ENCODE peak calls at places on chromosome 17, in five cellular contexts. V is H9, O is IMR-90, A is H1, U is neuronal stem cell. I is an unnamed sample.

GRCh38 chr17:62562656-62563055 is 64.8 kb upstream of the MRC2 start:
- DNase-seq in V (no peak), O (peak), A (no peak), U (no peak), I (no peak)

GRCh38 chr17:71987634-71988033 is 133.2 kb upstream of the SOX9 start:
- DNase-seq in V (no peak), O (peak), A (no peak), U (no peak), I (no peak)

GRCh38 chr17:50055426-50056216 is at the start of gene ITGA3:
- DNase-seq in V (peak), O (peak), A (peak), U (peak), I (peak)

GRCh38 chr17:62737513-62737912 is 70.6 kb downstream of the MARCHF10 start:
- DNase-seq in V (peak), O (no peak), A (no peak), U (no peak), I (no peak)

GRCh38 chr17:81866440-81867122 is 4.6 kb downstream of the ARHGDIA start:
- DNase-seq in V (no peak), O (no peak), A (no peak), U (no peak), I (no peak)

GRCh38 chr17:13581925-13582324 is 19.8 kb downstream of the HS3ST3A1 start:
- DNase-seq in V (no peak), O (no peak), A (no peak), U (no peak), I (no peak)

GRCh38 chr17:16106161-16106891 is 106.7 kb downstream of the TTC19 start:
- DNase-seq in V (no peak), O (peak), A (no peak), U (no peak), I (no peak)

GRCh38 chr17:41098476-41098875 is 534 bp upstream of the KRTAP4-8 start:
- DNase-seq in V (no peak), O (peak), A (no peak), U (no peak), I (peak)

GRCh38 chr17:35141681-35142466 is at the start of gene NLE1:
- DNase-seq in V (peak), O (peak), A (peak), U (peak), I (peak)

GRCh38 chr17:9169116-9169515 is 147.8 kb downstream of the NTN1 start:
- DNase-seq in V (no peak), O (no peak), A (no peak), U (no peak), I (no peak)

GRCh38 chr17:57986841-57987581 is 1.0 kb downstream of the VEZF1 start:
- DNase-seq in V (no peak), O (peak), A (no peak), U (peak), I (peak)

GRCh38 chr17:80816241-80817103 is 175.2 kb upstream of the CHMP6 start:
- DNase-seq in V (no peak), O (no peak), A (no peak), U (no peak), I (no peak)

GRCh38 chr17:79188679-79189078 is 114.1 kb downstream of the ENGASE start:
- DNase-seq in V (no peak), O (no peak), A (no peak), U (no peak), I (no peak)

GRCh38 chr17:59369026-59369724 is 37.7 kb downstream of the YPEL2 start:
- DNase-seq in V (no peak), O (no peak), A (no peak), U (no peak), I (no peak)

GRCh38 chr17:10463402-10463801 is 6.0 kb downstream of the MYH4 start:
- DNase-seq in V (no peak), O (no peak), A (no peak), U (no peak), I (no peak)

GRCh38 chr17:45364531-45365390 is 47.9 kb upstream of the MAP3K14 start:
- DNase-seq in V (peak), O (peak), A (peak), U (no peak), I (peak)

GRCh38 chr17:67365762-67366192 is 600 bp downstream of the PSMD12 start:
- DNase-seq in V (no peak), O (peak), A (no peak), U (no peak), I (peak)

GRCh38 chr17:28347261-28347891 is 10.0 kb downstream of the POLDIP2 start:
- DNase-seq in V (peak), O (peak), A (no peak), U (no peak), I (peak)

GRCh38 chr17:80187090-80187489 is 17.3 kb downstream of the CARD14 start:
- DNase-seq in V (no peak), O (peak), A (no peak), U (no peak), I (peak)

GRCh38 chr17:41894791-41895331 is 23.9 kb downstream of the ACLY start:
- DNase-seq in V (no peak), O (peak), A (no peak), U (no peak), I (peak)

GRCh38 chr17:38742431-38743308 is 5.5 kb downstream of the PCGF2 start:
- DNase-seq in V (no peak), O (peak), A (no peak), U (no peak), I (no peak)

GRCh38 chr17:82703935-82704865 is 5.7 kb upstream of the RAB40B start:
- DNase-seq in V (no peak), O (no peak), A (no peak), U (no peak), I (no peak)

GRCh38 chr17:81814748-81815645 is 11.0 kb downstream of the GCGR start:
- DNase-seq in V (no peak), O (no peak), A (no peak), U (no peak), I (no peak)

GRCh38 chr17:46809110-46809571 is 9.4 kb downstream of the WNT3 start:
- DNase-seq in V (peak), O (no peak), A (peak), U (no peak), I (no peak)

GRCh38 chr17:40124279-40125141 is 2.7 kb downstream of the MSL1 start:
- DNase-seq in V (no peak), O (peak), A (no peak), U (no peak), I (no peak)

GRCh38 chr17:33124185-33124584 is 132.5 kb downstream of the SPACA3 start:
- DNase-seq in V (no peak), O (no peak), A (no peak), U (no peak), I (no peak)

GRCh38 chr17:69235338-69236058 is 6.9 kb upstream of the ABCA10 start:
- DNase-seq in V (peak), O (peak), A (peak), U (peak), I (peak)

GRCh38 chr17:47095268-47095667 is 93.8 kb downstream of the CDC27 start:
- DNase-seq in V (no peak), O (no peak), A (no peak), U (no peak), I (no peak)

GRCh38 chr17:31068291-31068690 is 26.5 kb upstream of the NF1 start:
- DNase-seq in V (peak), O (peak), A (peak), U (no peak), I (peak)

GRCh38 chr17:3026125-3026855 is 37.1 kb downstream of the OR1D5 start:
- DNase-seq in V (peak), O (no peak), A (no peak), U (no peak), I (no peak)

GRCh38 chr17:43338886-43339516 is 59.8 kb upstream of the ARL4D start:
- DNase-seq in V (peak), O (no peak), A (peak), U (no peak), I (peak)

GRCh38 chr17:14098246-14098645 is 28.9 kb downstream of the COX10 start:
- DNase-seq in V (no peak), O (no peak), A (no peak), U (no peak), I (peak)

GRCh38 chr17:35082073-35082657 is 18.7 kb upstream of the RFFL start:
- DNase-seq in V (no peak), O (peak), A (no peak), U (no peak), I (no peak)

GRCh38 chr17:19399750-19400450 is 11.1 kb upstream of the RNF112 start:
- DNase-seq in V (no peak), O (no peak), A (no peak), U (no peak), I (no peak)

GRCh38 chr17:81330884-81331245 is 35.8 kb upstream of the SLC38A10 start:
- DNase-seq in V (no peak), O (no peak), A (no peak), U (no peak), I (no peak)

GRCh38 chr17:81386646-81387234 is 8.5 kb upstream of the BAHCC1 start:
- DNase-seq in V (no peak), O (no peak), A (no peak), U (no peak), I (no peak)

GRCh38 chr17:43403846-43404245 is 5.1 kb downstream of the ARL4D start:
- DNase-seq in V (no peak), O (no peak), A (no peak), U (no peak), I (no peak)

GRCh38 chr17:8359769-8360168 is 16.7 kb downstream of the KRABD2 start:
- DNase-seq in V (no peak), O (peak), A (no peak), U (no peak), I (no peak)

GRCh38 chr17:731943-732787 is at the start of gene TLCD3A:
- DNase-seq in V (peak), O (peak), A (peak), U (no peak), I (peak)

GRCh38 chr17:75088465-75088895 is 726 bp downstream of the SLC16A5 start:
- DNase-seq in V (peak), O (no peak), A (no peak), U (no peak), I (no peak)
- H3K14ac ChIP-seq in V (peak), O (peak), A (no peak), U (no peak), I (peak)

GRCh38 chr17:17892009-17892408 is 55.2 kb upstream of the SREBF1 start:
- DNase-seq in V (no peak), O (no peak), A (no peak), U (no peak), I (no peak)
- H3K14ac ChIP-seq in V (no peak), O (no peak), A (no peak), U (no peak), I (no peak)

GRCh38 chr17:61331886-61332285 is 67.8 kb upstream of the TBX2 start:
- DNase-seq in V (no peak), O (no peak), A (no peak), U (no peak), I (no peak)
- H3K14ac ChIP-seq in V (no peak), O (peak), A (no peak), U (no peak), I (no peak)

GRCh38 chr17:73307130-73307529 is 4.7 kb downstream of the CDC42EP4 start:
- DNase-seq in V (peak), O (no peak), A (no peak), U (no peak), I (no peak)

GRCh38 chr17:73308017-73308823 is 3.6 kb downstream of the CDC42EP4 start:
- DNase-seq in V (no peak), O (peak), A (no peak), U (no peak), I (peak)

GRCh38 chr17:73311781-73312641 is at the start of gene CDC42EP4:
- DNase-seq in V (peak), O (peak), A (peak), U (peak), I (peak)

GRCh38 chr17:73311428-73311780 is 397 bp downstream of the CDC42EP4 start:
- DNase-seq in V (no peak), O (no peak), A (peak), U (no peak), I (no peak)

DNA sequence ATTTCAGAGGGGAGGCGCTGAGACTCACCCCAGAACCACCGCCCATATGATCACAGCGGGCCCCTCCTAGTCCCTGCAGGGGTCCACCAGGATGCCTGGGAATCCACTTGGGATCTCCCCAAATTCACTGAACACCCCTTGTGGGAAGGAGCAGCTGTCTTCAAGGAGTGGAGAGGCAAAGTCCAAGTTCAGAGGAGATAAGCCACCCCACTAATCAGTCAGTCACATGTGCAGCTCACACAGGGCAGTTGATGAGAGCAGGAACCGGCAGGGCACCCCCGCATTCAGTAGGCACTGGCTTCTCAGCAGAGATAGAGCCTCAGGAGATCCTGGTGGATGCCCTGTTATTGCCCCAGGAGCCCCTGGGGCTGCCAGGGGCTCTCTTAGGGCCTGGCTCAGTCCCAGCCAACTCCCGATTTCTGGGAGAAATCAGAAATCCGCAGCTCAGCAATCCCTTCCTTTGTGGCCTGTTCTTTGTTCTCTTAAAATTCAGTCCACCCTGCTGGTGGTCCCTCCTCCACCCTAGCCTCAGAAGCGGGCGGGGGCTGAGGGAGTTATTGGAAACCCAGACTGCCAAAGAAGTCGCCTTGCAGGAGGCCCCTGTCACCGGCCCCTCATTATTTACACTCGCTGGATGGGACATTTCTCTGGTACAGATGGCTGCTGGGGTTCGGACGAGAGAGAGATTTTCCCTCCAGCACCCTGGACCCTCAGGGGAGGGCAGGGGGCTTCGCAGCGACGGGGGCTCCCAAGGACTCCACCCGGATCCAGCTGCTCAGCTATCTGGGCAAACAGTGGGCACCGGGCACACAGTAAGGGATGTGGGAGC is 1.9 kb downstream of the CDC42EP4 start:
- DNase-seq in V (no peak), O (no peak), A (peak), U (peak), I (no peak)
- H3K14ac ChIP-seq in V (peak), O (peak), A (no peak), U (no peak), I (peak)

GRCh38 chr17:76726766-76727718 is at the start of gene METTL23:
- DNase-seq in V (peak), O (peak), A (peak), U (peak), I (peak)
- H3K14ac ChIP-seq in V (peak), O (peak), A (no peak), U (peak), I (peak)

DNA sequence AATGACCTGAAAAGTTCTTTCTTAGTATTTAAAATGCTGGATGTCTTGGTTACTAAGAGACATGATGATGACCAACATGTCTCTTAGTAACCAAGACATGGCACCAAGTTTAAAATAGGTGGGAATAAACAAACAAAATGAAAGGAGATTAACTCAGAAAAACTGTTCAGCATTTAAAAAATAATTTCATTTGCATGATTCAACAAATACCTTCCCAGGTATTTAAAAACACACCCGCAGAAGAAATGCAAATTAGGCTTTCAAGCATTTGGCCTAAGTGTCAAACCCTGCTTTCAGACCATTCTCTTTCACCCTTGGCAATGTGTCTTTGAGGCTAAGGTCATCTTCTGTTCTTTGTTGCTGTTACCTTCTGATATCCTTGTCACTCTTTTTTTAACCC is 91.4 kb upstream of the CORO6 start:
- DNase-seq in V (no peak), O (no peak), A (no peak), U (no peak), I (peak)
- H3K14ac ChIP-seq in V (no peak), O (no peak), A (no peak), U (no peak), I (no peak)

DNA sequence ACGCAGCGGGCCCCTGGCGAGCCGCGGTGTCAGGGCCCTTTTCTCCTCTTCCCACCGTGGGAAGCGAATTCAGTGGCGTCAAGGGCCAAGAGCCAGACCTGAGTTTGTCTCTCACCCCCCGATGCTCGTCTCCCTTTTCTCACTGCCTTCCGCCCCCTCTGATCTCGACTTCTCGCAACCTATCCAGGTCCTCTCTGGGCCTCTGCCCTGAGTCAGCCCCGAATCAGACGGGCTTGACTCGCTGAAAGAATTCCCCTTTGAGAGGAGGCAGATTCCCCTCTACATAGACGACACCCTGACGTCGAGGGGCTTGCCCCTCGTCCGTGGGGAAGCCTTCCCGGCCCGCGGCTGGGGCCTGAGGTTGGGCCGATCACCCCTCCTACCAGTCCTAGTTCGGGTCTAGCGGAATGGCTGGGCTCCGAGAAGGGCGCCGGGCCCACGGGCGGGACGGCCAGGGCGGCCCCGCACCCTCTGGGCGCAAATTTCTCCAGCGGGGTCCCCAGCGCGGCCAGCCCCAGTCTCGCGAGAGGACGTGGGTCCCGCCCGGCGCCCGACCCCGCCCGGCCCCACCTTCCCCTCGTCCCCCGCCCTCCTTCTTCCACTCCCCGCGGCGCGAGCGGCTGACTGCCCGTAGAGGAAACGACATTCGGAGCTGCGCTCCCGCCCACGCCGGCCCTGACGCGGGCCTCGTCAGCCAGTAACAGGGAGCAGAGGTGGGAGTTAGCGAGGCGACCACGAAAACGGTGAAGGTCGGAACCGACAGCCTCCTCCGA is at the start of gene GGNBP2:
- DNase-seq in V (peak), O (peak), A (peak), U (peak), I (peak)
- H3K14ac ChIP-seq in V (peak), O (peak), A (peak), U (peak), I (peak)

DNA sequence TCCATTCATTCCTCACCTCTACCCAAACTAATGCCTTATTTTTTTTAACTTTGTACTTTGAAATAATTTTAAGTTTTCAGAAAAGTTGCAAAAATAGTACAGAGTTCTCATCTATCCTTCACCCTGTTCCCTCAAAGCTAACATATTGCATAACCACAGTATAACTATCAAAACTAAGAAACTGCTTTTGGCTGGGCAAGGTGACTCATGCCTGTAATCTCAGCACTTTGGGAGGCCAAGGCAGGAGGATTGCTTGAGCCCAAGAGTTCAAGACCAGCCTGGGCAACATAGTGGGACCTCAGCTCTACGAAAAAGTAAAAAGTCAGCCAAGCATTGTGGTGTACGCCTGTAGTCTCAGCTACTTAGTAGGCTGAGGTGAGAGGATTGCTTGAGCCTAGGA is 147.7 kb downstream of the SKAP1 start:
- DNase-seq in V (no peak), O (no peak), A (no peak), U (no peak), I (no peak)
- H3K14ac ChIP-seq in V (no peak), O (no peak), A (no peak), U (no peak), I (no peak)

GRCh38 chr17:48998557-48999440 is 1.6 kb downstream of the IGF2BP1 start:
- DNase-seq in V (peak), O (peak), A (no peak), U (no peak), I (no peak)
- H3K14ac ChIP-seq in V (peak), O (peak), A (peak), U (peak), I (peak)

I was measured in trophoblast cell.